ENCODE peak calls at places on chromosomes 7 and 10, in four cellular contexts. E is foreskin fibroblast, P is Calu3, W is AG10803. U is an unnamed sample.

GRCh38 chr10:103855424-103855823 is at the start of gene SH3PXD2A:
- DNase-seq in E (no peak), P (peak; percentile 16), W (peak; percentile 24), U (no peak)

GRCh38 chr10:72133517-72133916 is 45.2 kb upstream of the SPOCK2 start:
- DNase-seq in E (peak; percentile 62), P (no peak), W (peak; percentile 62), U (no peak)

GRCh38 chr7:7183833-7184463 is 1.6 kb downstream of the C1GALT1 start:
- DNase-seq in E (no peak), P (no peak), W (peak; percentile 22), U (no peak)

GRCh38 chr10:16408379-16408778 is 28.4 kb upstream of the PTER start:
- DNase-seq in E (no peak), P (no peak), W (no peak), U (no peak)

GRCh38 chr10:110857265-110858158 is 14.2 kb upstream of the PDCD4 start:
- DNase-seq in E (no peak), P (no peak), W (peak; percentile 47), U (no peak)

GRCh38 chr7:132348341-132348740 is 227.9 kb downstream of the PLXNA4 start:
- DNase-seq in E (no peak), P (no peak), W (no peak), U (no peak)

GRCh38 chr7:148104924-148105323 is 485.6 kb upstream of the C7orf33 start:
- DNase-seq in E (no peak), P (no peak), W (no peak), U (no peak)

GRCh38 chr7:136869006-136869961 is 832 bp downstream of the CHRM2 start:
- DNase-seq in E (peak; percentile 21), P (no peak), W (no peak), U (peak; percentile 84)

GRCh38 chr7:12102101-12102500 is 109.0 kb upstream of the TMEM106B start:
- DNase-seq in E (no peak), P (no peak), W (no peak), U (no peak)

GRCh38 chr7:87474533-87475358 is 734 bp downstream of the ABCB4 start:
- DNase-seq in E (peak; percentile 29), P (no peak), W (peak; percentile 37), U (no peak)

GRCh38 chr10:123804716-123805115 is 86.9 kb downstream of the CPXM2 start:
- DNase-seq in E (peak; percentile 65), P (no peak), W (peak; percentile 89), U (no peak)

GRCh38 chr10:48517911-48518321 is 87.0 kb downstream of the ARHGAP22 start:
- DNase-seq in E (no peak), P (no peak), W (no peak), U (peak; percentile 70)

GRCh38 chr10:106991084-106991483 is 173.4 kb downstream of the SORCS1 start:
- DNase-seq in E (no peak), P (no peak), W (no peak), U (no peak)

GRCh38 chr7:4612939-4613841 is 68.9 kb upstream of the FOXK1 start:
- DNase-seq in E (no peak), P (peak; percentile 20), W (peak; percentile 65), U (no peak)

GRCh38 chr10:70523044-70523443 is 44.5 kb downstream of the PALD1 start:
- DNase-seq in E (no peak), P (no peak), W (no peak), U (no peak)

GRCh38 chr10:49351669-49352068 is 44.2 kb downstream of the DRGX start:
- DNase-seq in E (no peak), P (no peak), W (no peak), U (peak; percentile 46)

GRCh38 chr10:109062371-109062770 is 860.9 kb downstream of the XPNPEP1 start:
- DNase-seq in E (peak; percentile 18), P (no peak), W (peak; percentile 17), U (no peak)

GRCh38 chr7:54788664-54789063 is 29.7 kb upstream of the SEC61G start:
- DNase-seq in E (peak; percentile 84), P (peak; percentile 66), W (peak; percentile 86), U (peak; percentile 57)

GRCh38 chr7:133134810-133135209 is 52.9 kb upstream of the CHCHD3 start:
- DNase-seq in E (no peak), P (no peak), W (no peak), U (no peak)

GRCh38 chr10:43417950-43418768 is 9.2 kb upstream of the HNRNPF start:
- DNase-seq in E (no peak), P (no peak), W (no peak), U (no peak)

GRCh38 chr7:90411510-90411909 is 8.2 kb downstream of the CLDN12 start:
- DNase-seq in E (peak; percentile 20), P (no peak), W (no peak), U (no peak)

GRCh38 chr10:4243651-4244050 is 458.6 kb upstream of the KLF6 start:
- DNase-seq in E (peak; percentile 95), P (peak; percentile 20), W (peak; percentile 99), U (no peak)

GRCh38 chr10:48490576-48491345 is 114.1 kb downstream of the ARHGAP22 start:
- DNase-seq in E (no peak), P (no peak), W (no peak), U (peak; percentile 56)

GRCh38 chr10:108301002-108301401 is 1136.5 kb upstream of the SORCS1 start:
- DNase-seq in E (no peak), P (no peak), W (no peak), U (no peak)

GRCh38 chr10:7185367-7185690 is 225.5 kb downstream of the SFMBT2 start:
- DNase-seq in E (no peak), P (no peak), W (no peak), U (no peak)

GRCh38 chr7:28296571-28297483 is 115.5 kb upstream of the CREB5 start:
- DNase-seq in E (no peak), P (peak; percentile 86), W (peak; percentile 33), U (no peak)

GRCh38 chr7:76285604-76286374 is 16.7 kb upstream of the HSPB1 start:
- DNase-seq in E (no peak), P (no peak), W (no peak), U (no peak)

GRCh38 chr10:99560277-99561126 is 27.8 kb downstream of the NKX2-3 start:
- DNase-seq in E (peak; percentile 19), P (peak; percentile 56), W (peak; percentile 42), U (no peak)

GRCh38 chr10:15725603-15726002 is 5.9 kb upstream of the ITGA8 start:
- DNase-seq in E (peak; percentile 50), P (peak; percentile 25), W (peak; percentile 72), U (no peak)

GRCh38 chr7:91064052-91064451 is 200.2 kb upstream of the FZD1 start:
- DNase-seq in E (no peak), P (no peak), W (no peak), U (no peak)

GRCh38 chr10:98855403-98856189 is 380.1 kb downstream of the HPSE2 start:
- DNase-seq in E (no peak), P (no peak), W (no peak), U (no peak)

GRCh38 chr7:51369746-51370145 is 53.1 kb upstream of the COBL start:
- DNase-seq in E (no peak), P (peak; percentile 56), W (no peak), U (no peak)

GRCh38 chr7:149781921-149782320 is 8.5 kb upstream of the ZNF467 start:
- DNase-seq in E (no peak), P (no peak), W (no peak), U (no peak)

GRCh38 chr10:26505491-26505890 is 67.3 kb downstream of the APBB1IP start:
- DNase-seq in E (no peak), P (no peak), W (no peak), U (no peak)

GRCh38 chr10:26507441-26507840 is 69.3 kb downstream of the APBB1IP start:
- DNase-seq in E (no peak), P (no peak), W (peak; percentile 30), U (no peak)

GRCh38 chr10:26508016-26508415 is 69.9 kb downstream of the APBB1IP start:
- DNase-seq in E (no peak), P (no peak), W (peak; percentile 59), U (no peak)

GRCh38 chr10:26502988-26503387 is 64.8 kb downstream of the APBB1IP start:
- DNase-seq in E (no peak), P (no peak), W (no peak), U (no peak)

GRCh38 chr10:26503911-26504310 is 65.8 kb downstream of the APBB1IP start:
- DNase-seq in E (no peak), P (peak; percentile 38), W (no peak), U (no peak)
- TF ChIP-seq CTCF in E (peak; percentile 5), P (peak; percentile 35), W (peak; percentile 11), U (no peak)

GRCh38 chr7:15845868-15846267 is 159.4 kb upstream of the MEOX2 start:
- DNase-seq in E (no peak), P (no peak), W (no peak), U (no peak)
- TF ChIP-seq CTCF in E (no peak), P (no peak), W (no peak), U (no peak)

GRCh38 chr10:61795551-61795950 is 105.9 kb upstream of the ARID5B start:
- DNase-seq in E (no peak), P (peak; percentile 11), W (no peak), U (no peak)
- TF ChIP-seq CTCF in E (no peak), P (peak; percentile 18), W (no peak), U (peak; percentile 10)

GRCh38 chr10:118594392-118595063 is 920 bp downstream of the PRLHR start:
- DNase-seq in E (peak; percentile 10), P (no peak), W (peak; percentile 22), U (no peak)
- TF ChIP-seq CTCF in E (no peak), P (no peak), W (peak; percentile 36), U (peak; percentile 29)

DNA sequence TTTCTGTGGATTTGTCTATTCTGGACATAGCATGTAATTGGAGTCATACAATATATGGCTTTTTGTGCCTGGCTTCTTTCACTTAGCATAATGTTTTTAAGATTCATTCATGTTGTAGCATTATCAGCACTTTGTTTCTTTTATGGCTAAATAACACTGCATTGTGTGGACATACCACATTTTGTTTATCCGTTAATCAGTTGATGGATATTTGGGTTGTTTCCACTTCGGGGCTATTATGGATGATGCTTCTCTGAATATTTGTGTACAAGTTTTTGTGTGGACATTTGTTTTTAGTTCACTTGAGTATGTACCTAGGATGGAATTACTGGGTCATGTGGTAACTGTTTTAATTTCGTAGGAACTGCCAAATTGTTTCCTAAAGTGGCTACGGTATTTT is 6.4 kb downstream of the LCOR start:
- DNase-seq in E (no peak), P (no peak), W (no peak), U (no peak)
- TF ChIP-seq CTCF in E (no peak), P (no peak), W (no peak), U (no peak)

DNA sequence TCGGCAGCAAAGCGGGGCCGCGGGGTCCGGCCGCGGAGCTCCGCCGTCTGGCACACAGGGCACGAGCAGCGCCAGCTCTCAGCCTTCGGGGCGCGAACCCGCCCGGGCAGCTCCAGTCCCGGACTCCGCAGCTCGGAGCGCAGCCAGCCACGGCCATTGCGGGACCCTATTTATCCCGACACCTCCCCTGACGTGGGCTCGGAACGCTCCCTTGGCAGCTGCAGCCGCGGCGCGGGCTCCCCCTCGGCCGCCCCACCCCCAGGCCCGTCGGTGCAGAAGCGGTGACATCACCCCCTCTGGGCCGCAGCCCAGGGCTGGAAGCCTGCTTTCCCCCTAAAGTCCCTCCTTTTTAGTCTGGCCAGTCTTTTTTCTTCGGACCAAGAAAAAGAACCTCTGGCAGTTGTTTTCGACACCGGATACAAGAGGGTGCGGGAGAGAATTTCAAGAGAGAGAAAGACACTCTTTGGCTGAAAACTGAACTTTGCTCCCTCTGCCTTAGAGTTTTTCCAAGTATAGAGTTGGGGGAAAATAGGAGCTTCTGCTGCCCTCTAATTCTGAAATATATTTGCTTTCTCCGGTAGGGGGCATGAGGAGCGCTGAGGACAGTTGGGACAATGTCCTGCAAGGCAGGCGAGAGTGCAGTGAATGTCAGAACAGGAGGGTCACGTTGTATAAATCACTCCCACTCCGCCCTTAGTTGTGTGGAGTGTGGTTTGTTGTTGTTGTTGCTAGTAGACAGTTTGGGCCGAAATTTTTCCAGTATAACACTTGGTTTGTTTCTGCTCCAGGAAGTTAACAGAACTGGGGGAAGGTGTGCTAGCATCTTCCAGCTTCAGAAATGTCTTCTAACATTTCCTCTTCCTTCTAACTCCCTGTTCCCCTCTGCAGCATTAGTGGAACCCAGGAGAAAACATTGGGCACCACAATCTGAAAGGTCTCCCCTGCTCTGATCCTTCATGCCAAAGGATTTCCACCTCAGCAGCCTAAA is at the start of gene SFRP4:
- DNase-seq in E (no peak), P (peak; percentile 78), W (peak; percentile 48), U (no peak)
- TF ChIP-seq CTCF in E (peak; percentile 45), P (peak; percentile 71), W (peak; percentile 72), U (peak; percentile 75)

U was measured in osteocyte.